ENCODE peak calls at places on chromosomes 6 and 20, in ten cellular contexts. S, P, O, G, U, I, H, V, Y and Q are unnamed samples.

GRCh38 chr6:150320450-150320849 is 48.4 kb upstream of the IYD start:
- DNase-seq in I (peak), G (no peak), O (no peak), P (no peak), Y (no peak), V (peak), S (no peak), U (peak), H (no peak), Q (peak)

GRCh38 chr20:63135411-63135810 is 80.5 kb downstream of the YTHDF1 start:
- DNase-seq in H (no peak), Y (no peak), U (no peak), S (no peak), P (no peak), O (no peak), G (no peak), V (no peak), I (peak), Q (no peak)

GRCh38 chr20:62208805-62209755 is 11.0 kb downstream of the HRH3 start:
- DNase-seq in Y (no peak), U (no peak), S (no peak), P (no peak), V (peak), I (peak), H (no peak), O (peak), G (no peak), Q (no peak)

GRCh38 chr20:38874460-38875169 is 51.6 kb upstream of the FAM83D start:
- DNase-seq in H (no peak), O (no peak), S (no peak), V (no peak), Y (no peak), I (no peak), U (no peak), P (no peak), G (peak), Q (no peak)

GRCh38 chr6:127459231-127459641 is at the start of gene KIAA0408:
- DNase-seq in S (peak), H (peak), G (no peak), V (peak), U (peak), P (no peak), Y (peak), O (peak), I (peak), Q (peak)

GRCh38 chr20:24773751-24774201 is 175.3 kb upstream of the CST7 start:
- DNase-seq in H (peak), Y (peak), P (no peak), I (no peak), V (peak), S (peak), G (no peak), O (no peak), U (peak), Q (peak)

GRCh38 chr20:55535366-55535765 is 470.0 kb downstream of the CBLN4 start:
- DNase-seq in Y (no peak), I (no peak), V (no peak), S (no peak), U (no peak), G (no peak), O (no peak), P (no peak), H (no peak), Q (no peak)

GRCh38 chr20:63449796-63450730 is 22.4 kb downstream of the KCNQ2 start:
- DNase-seq in H (no peak), G (no peak), O (no peak), S (no peak), U (no peak), Y (no peak), P (no peak), I (no peak), V (no peak), Q (no peak)

GRCh38 chr6:7542065-7542877 is 800 bp downstream of the DSP start:
- DNase-seq in Y (no peak), O (peak), P (no peak), U (no peak), G (no peak), H (peak), I (no peak), V (no peak), S (no peak), Q (peak)

GRCh38 chr6:39088331-39088730 is 26.7 kb downstream of the SAYSD1 start:
- DNase-seq in U (peak), H (peak), Y (peak), S (peak), G (no peak), P (no peak), I (no peak), V (peak), O (no peak), Q (peak)

GRCh38 chr20:31542201-31542842 is 28.1 kb downstream of the HM13 start:
- DNase-seq in H (peak), I (no peak), O (no peak), U (no peak), G (no peak), V (peak), Y (no peak), S (no peak), P (no peak), Q (no peak)

GRCh38 chr20:62501801-62502495 is 26.2 kb upstream of the GATA5 start:
- DNase-seq in I (no peak), S (peak), H (peak), V (peak), O (no peak), G (peak), Y (peak), U (peak), P (no peak), Q (peak)

GRCh38 chr6:41157323-41157722 is 3.2 kb upstream of the TREML1 start:
- DNase-seq in Y (no peak), O (no peak), H (no peak), U (no peak), I (no peak), P (no peak), G (no peak), S (no peak), V (no peak), Q (no peak)

GRCh38 chr20:20721489-20721888 is 9.0 kb upstream of the RALGAPA2 start:
- DNase-seq in U (no peak), G (no peak), Y (no peak), H (no peak), O (no peak), V (no peak), S (no peak), P (no peak), I (no peak), Q (no peak)

GRCh38 chr6:12119085-12119588 is 107.0 kb downstream of the HIVEP1 start:
- DNase-seq in U (peak), I (no peak), G (peak), Y (no peak), S (no peak), O (no peak), H (no peak), V (no peak), P (no peak), Q (no peak)

GRCh38 chr6:154848580-154848979 is 115.4 kb downstream of the SCAF8 start:
- DNase-seq in U (peak), Y (no peak), P (no peak), I (no peak), O (no peak), G (no peak), H (peak), V (no peak), S (peak), Q (peak)

GRCh38 chr6:3351105-3351676 is 92.4 kb downstream of the PSMG4 start:
- DNase-seq in P (no peak), U (no peak), H (no peak), I (no peak), Y (no peak), S (no peak), O (no peak), G (no peak), V (peak), Q (no peak)

GRCh38 chr6:155872961-155873360 is 417.3 kb upstream of the NOX3 start:
- DNase-seq in Y (no peak), G (no peak), P (no peak), S (no peak), I (no peak), V (no peak), H (no peak), U (no peak), O (no peak), Q (no peak)

GRCh38 chr6:141421378-141421777 is 711.3 kb upstream of the GJE1 start:
- DNase-seq in Y (peak), S (peak), P (no peak), O (no peak), V (peak), H (peak), U (peak), I (no peak), G (no peak), Q (peak)

GRCh38 chr6:132715204-132715603 is 1.3 kb upstream of the VNN1 start:
- DNase-seq in Y (peak), O (peak), G (no peak), V (peak), P (no peak), I (no peak), S (peak), H (peak), U (peak), Q (peak)

GRCh38 chr6:159106627-159107241 is 61.9 kb upstream of the TAGAP start:
- DNase-seq in P (no peak), U (peak), H (peak), Y (peak), O (peak), S (peak), V (peak), G (peak), I (peak), Q (peak)

GRCh38 chr6:165986647-165987482 is 180.8 kb downstream of the TBXT start:
- DNase-seq in I (no peak), G (no peak), Y (no peak), S (peak), V (peak), P (no peak), U (peak), H (no peak), O (no peak), Q (peak)

GRCh38 chr6:36301781-36302180 is 31.9 kb downstream of the PNPLA1 start:
- DNase-seq in H (peak), P (no peak), S (peak), G (no peak), O (no peak), Y (no peak), U (no peak), I (no peak), V (no peak), Q (no peak)

GRCh38 chr6:12313992-12314589 is 23.9 kb downstream of the EDN1 start:
- DNase-seq in O (peak), U (no peak), P (no peak), S (peak), I (no peak), V (peak), G (no peak), Y (peak), H (peak), Q (peak)

GRCh38 chr20:4953881-4954280 is 47.4 kb downstream of the SLC23A2 start:
- DNase-seq in P (no peak), I (no peak), S (peak), Y (no peak), U (no peak), G (no peak), O (no peak), H (peak), V (no peak), Q (peak)

GRCh38 chr6:144379356-144379755 is 94.2 kb downstream of the UTRN start:
- DNase-seq in U (peak), Y (peak), I (no peak), H (peak), G (no peak), S (peak), V (peak), O (no peak), P (no peak), Q (peak)

GRCh38 chr6:5094327-5094726 is 9.2 kb downstream of the PPP1R3G start:
- DNase-seq in U (peak), S (peak), H (peak), V (peak), G (no peak), Y (peak), I (no peak), P (no peak), O (no peak), Q (peak)

GRCh38 chr20:371755-372542 is 8.6 kb upstream of the TRIB3 start:
- DNase-seq in I (peak), H (peak), S (peak), Y (peak), G (no peak), O (peak), P (no peak), U (peak), V (peak), Q (peak)

GRCh38 chr20:38337561-38338140 is 8.6 kb upstream of the LBP start:
- DNase-seq in G (no peak), Y (peak), H (no peak), V (peak), P (no peak), I (peak), U (peak), S (no peak), O (no peak), Q (no peak)

GRCh38 chr6:64777941-64778785 is 928.9 kb downstream of the EYS start:
- DNase-seq in H (no peak), I (no peak), U (peak), S (peak), Y (peak), P (no peak), O (no peak), V (no peak), G (no peak), Q (peak)

GRCh38 chr6:11460837-11461661 is 76.5 kb upstream of the TMEM170B start:
- DNase-seq in I (no peak), U (no peak), V (no peak), S (no peak), G (no peak), O (no peak), P (no peak), H (peak), Y (no peak), Q (no peak)

GRCh38 chr6:54114991-54115390 is 3.7 kb downstream of the MLIP start:
- DNase-seq in O (no peak), S (no peak), I (no peak), H (no peak), Y (peak), V (no peak), U (no peak), G (no peak), P (no peak), Q (no peak)

GRCh38 chr20:57713505-57713903 is 3.7 kb upstream of the PMEPA1 start:
- DNase-seq in Y (peak), U (no peak), H (peak), O (no peak), V (no peak), P (no peak), I (peak), G (no peak), S (no peak), Q (peak)

GRCh38 chr6:151358475-151358874 is 32.9 kb downstream of the ZBTB2 start:
- DNase-seq in G (no peak), O (no peak), V (no peak), I (no peak), H (no peak), U (no peak), Y (no peak), P (no peak), S (no peak), Q (no peak)

GRCh38 chr20:41232971-41233926 is 84.3 kb downstream of the ZHX3 start:
- DNase-seq in G (no peak), O (no peak), S (peak), H (peak), Y (peak), V (peak), I (no peak), U (peak), P (no peak), Q (peak)

GRCh38 chr20:36035720-36036119 is 67.3 kb downstream of the CNBD2 start:
- DNase-seq in S (no peak), H (no peak), I (no peak), G (no peak), O (no peak), P (no peak), V (peak), U (no peak), Y (peak), Q (no peak)

GRCh38 chr20:50379049-50379990 is 130.9 kb upstream of the PTPN1 start:
- DNase-seq in G (no peak), I (peak), U (peak), H (peak), Y (peak), O (peak), S (peak), P (peak), V (peak), Q (peak)
- H3K4me3 ChIP-seq in G (no peak), I (peak), U (no peak), H (peak), Y (no peak), O (peak), S (no peak), P (peak), V (no peak), Q (no peak)

DNA sequence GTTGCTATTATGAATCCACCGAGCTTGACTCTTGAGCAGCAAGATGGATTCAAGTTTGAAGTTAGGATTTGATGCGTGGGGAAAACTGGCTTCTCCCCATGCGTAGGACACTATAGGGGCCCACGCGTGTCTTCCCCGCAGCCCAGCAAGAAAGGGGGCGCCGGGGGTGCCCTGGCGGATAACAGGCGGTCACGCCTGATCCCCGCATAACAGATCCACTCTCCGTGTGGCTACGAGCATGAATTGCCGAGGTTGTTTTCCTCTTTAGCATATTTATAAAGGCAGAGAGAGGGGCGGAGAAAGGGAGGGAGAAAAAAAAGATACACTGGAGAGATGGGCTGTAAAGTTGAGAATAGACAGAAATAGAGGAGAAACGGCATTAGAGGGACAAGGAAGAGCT is 32.1 kb downstream of the TFAP2A start:
- DNase-seq in Y (no peak), S (no peak), V (no peak), O (no peak), H (no peak), U (no peak), P (no peak), G (no peak), I (no peak), Q (no peak)
- H3K4me3 ChIP-seq in Y (no peak), S (no peak), V (no peak), O (no peak), H (no peak), U (no peak), P (no peak), G (no peak), I (no peak), Q (no peak)

GRCh38 chr6:30885999-30886896 is 1.9 kb downstream of the DDR1 start:
- DNase-seq in O (peak), S (peak), I (peak), P (no peak), V (peak), Y (peak), H (peak), U (peak), G (no peak), Q (peak)

GRCh38 chr6:30888472-30889137 is 4.3 kb downstream of the DDR1 start:
- DNase-seq in O (no peak), H (peak), S (peak), P (no peak), G (no peak), U (peak), I (no peak), V (peak), Y (no peak), Q (peak)

GRCh38 chr6:30889138-30889885 is 5.0 kb downstream of the DDR1 start:
- DNase-seq in H (no peak), Y (no peak), V (no peak), P (no peak), S (no peak), G (no peak), U (no peak), O (no peak), I (no peak), Q (no peak)

GRCh38 chr6:30886897-30887255 is 2.6 kb downstream of the DDR1 start:
- DNase-seq in Y (no peak), V (no peak), S (no peak), U (no peak), O (no peak), P (no peak), I (no peak), G (no peak), H (no peak), Q (no peak)

GRCh38 chr6:30887901-30888300 is 3.6 kb downstream of the DDR1 start:
- DNase-seq in S (no peak), V (no peak), O (no peak), Y (no peak), U (no peak), H (peak), P (no peak), I (no peak), G (no peak), Q (no peak)
- H3K4me3 ChIP-seq in S (no peak), V (no peak), O (no peak), Y (no peak), U (no peak), H (peak), P (no peak), I (no peak), G (no peak), Q (no peak)

GRCh38 chr6:168666751-168667427 is 225.9 kb downstream of the SMOC2 start:
- DNase-seq in U (no peak), H (no peak), O (no peak), P (no peak), G (no peak), V (no peak), S (no peak), I (no peak), Y (peak), Q (no peak)
- H3K4me3 ChIP-seq in U (no peak), H (no peak), O (no peak), P (no peak), G (no peak), V (no peak), S (no peak), I (no peak), Y (no peak), Q (no peak)

GRCh38 chr20:23086056-23086551 is at the start of gene CD93:
- DNase-seq in G (peak), V (no peak), S (peak), Y (no peak), U (peak), O (no peak), H (no peak), I (no peak), P (no peak), Q (peak)
- H3K4me3 ChIP-seq in G (no peak), V (no peak), S (no peak), Y (no peak), U (no peak), O (peak), H (no peak), I (peak), P (peak), Q (no peak)

DNA sequence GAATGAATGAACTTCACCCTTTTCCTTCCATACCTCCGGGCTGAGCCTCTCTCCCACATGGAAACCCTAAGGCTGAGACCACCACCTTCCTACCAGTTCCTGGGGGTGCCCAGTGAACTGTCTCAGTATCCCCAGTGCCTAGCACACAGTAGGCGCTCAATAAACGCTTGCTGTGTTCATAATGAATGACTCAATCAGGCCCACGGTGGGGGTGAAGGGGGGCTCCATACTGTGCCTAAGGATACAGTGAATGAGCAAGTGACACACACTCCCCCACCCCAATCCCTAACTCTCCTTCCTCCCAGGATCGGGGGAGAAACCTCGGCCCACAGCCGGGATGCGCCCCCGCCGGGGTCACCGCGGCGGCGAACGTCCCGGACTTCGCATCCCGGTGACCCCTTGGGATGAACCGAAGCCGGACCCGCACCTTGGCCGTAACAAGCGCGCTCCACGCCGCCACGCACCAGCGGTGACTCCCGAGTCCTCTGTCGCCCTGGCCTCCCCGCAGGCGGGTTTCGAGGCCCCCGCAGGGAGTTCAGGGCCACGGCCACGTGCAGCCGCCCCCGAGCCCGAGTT is 592 bp downstream of the KCNG1 start:
- DNase-seq in U (no peak), O (no peak), S (no peak), Y (no peak), H (no peak), V (no peak), I (no peak), P (no peak), G (no peak), Q (no peak)
- H3K4me3 ChIP-seq in U (peak), O (peak), S (peak), Y (peak), H (peak), V (peak), I (peak), P (peak), G (no peak), Q (peak)

GRCh38 chr6:44217332-44218143 is 812 bp downstream of the MYMX start:
- DNase-seq in O (peak), V (no peak), Y (peak), I (peak), H (no peak), U (peak), P (no peak), G (no peak), S (peak), Q (no peak)

GRCh38 chr6:44211284-44211683 is 5.4 kb upstream of the MYMX start:
- DNase-seq in S (no peak), H (no peak), G (no peak), U (no peak), V (no peak), Y (no peak), I (no peak), P (no peak), O (no peak), Q (no peak)

GRCh38 chr6:44219053-44219814 is 2.5 kb downstream of the MYMX start:
- DNase-seq in H (peak), U (peak), O (peak), G (no peak), S (peak), P (no peak), I (peak), V (peak), Y (no peak), Q (peak)

GRCh38 chr6:44216677-44217331 is at the start of gene MYMX:
- DNase-seq in H (no peak), V (no peak), Y (no peak), P (no peak), U (no peak), O (peak), I (no peak), S (no peak), G (no peak), Q (no peak)

GRCh38 chr6:44214307-44214706 is 2.4 kb upstream of the MYMX start:
- DNase-seq in O (no peak), I (no peak), P (no peak), V (no peak), Y (no peak), S (no peak), G (no peak), H (no peak), U (no peak), Q (no peak)
- H3K4me3 ChIP-seq in O (no peak), I (no peak), P (no peak), V (no peak), Y (no peak), S (no peak), G (no peak), H (no peak), U (no peak), Q (no peak)